ENCODE peak calls at places on chromosomes 11 and 22, in five cellular contexts. R is lower leg skin, O is esophagus muscularis mucosa, M is ovary, N is heart left ventricle. P is an unnamed sample.

GRCh38 chr11:130652671-130653335 is 204.4 kb downstream of the ADAMTS15 start:
- DNase-seq in R (peak; percentile 95), O (peak; percentile 94), M (no peak), N (peak; percentile 72), P (no peak)

GRCh38 chr11:19241260-19242183 is 777 bp upstream of the E2F8 start:
- DNase-seq in R (no peak), O (no peak), M (peak; percentile 27), N (peak; percentile 41), P (no peak)

GRCh38 chr11:76132268-76132667 is 74.0 kb downstream of the WNT11 start:
- DNase-seq in R (no peak), O (no peak), M (no peak), N (peak; percentile 36), P (no peak)

GRCh38 chr11:44623716-44624491 is 58.4 kb downstream of the CD82 start:
- DNase-seq in R (peak; percentile 84), O (peak; percentile 89), M (peak; percentile 30), N (no peak), P (no peak)

GRCh38 chr11:119422505-119423416 is at the start of gene THY1:
- DNase-seq in R (no peak), O (no peak), M (no peak), N (no peak), P (no peak)

GRCh38 chr11:31802990-31803812 is 7.9 kb downstream of the PAX6 start:
- DNase-seq in R (peak; percentile 61), O (peak; percentile 83), M (no peak), N (no peak), P (no peak)

GRCh38 chr11:84899740-84900139 is 727.4 kb downstream of the DLG2 start:
- DNase-seq in R (no peak), O (no peak), M (no peak), N (no peak), P (no peak)

GRCh38 chr11:19703211-19703610 is 9.4 kb upstream of the NAV2 start:
- DNase-seq in R (no peak), O (no peak), M (no peak), N (no peak), P (no peak)

GRCh38 chr11:125070699-125071254 is 7.7 kb downstream of the SLC37A2 start:
- DNase-seq in R (peak; percentile 93), O (peak; percentile 95), M (no peak), N (peak; percentile 79), P (no peak)

GRCh38 chr11:843818-844692 is 1.4 kb downstream of the TSPAN4 start:
- DNase-seq in R (peak; percentile 99), O (peak; percentile 99), M (peak; percentile 90), N (peak; percentile 96), P (no peak)

GRCh38 chr22:18156878-18157713 is 7.1 kb downstream of the USP18 start:
- DNase-seq in R (no peak), O (no peak), M (peak; percentile 51), N (peak; percentile 70), P (no peak)

GRCh38 chr22:38943181-38943580 is 14.2 kb upstream of the APOBEC3A start:
- DNase-seq in R (no peak), O (no peak), M (no peak), N (no peak), P (no peak)

GRCh38 chr11:44351898-44352498 is 42.1 kb upstream of the ALX4 start:
- DNase-seq in R (no peak), O (no peak), M (no peak), N (no peak), P (no peak)

GRCh38 chr11:3627291-3627690 is 14.5 kb downstream of the ART5 start:
- DNase-seq in R (no peak), O (no peak), M (no peak), N (no peak), P (no peak)

DNA sequence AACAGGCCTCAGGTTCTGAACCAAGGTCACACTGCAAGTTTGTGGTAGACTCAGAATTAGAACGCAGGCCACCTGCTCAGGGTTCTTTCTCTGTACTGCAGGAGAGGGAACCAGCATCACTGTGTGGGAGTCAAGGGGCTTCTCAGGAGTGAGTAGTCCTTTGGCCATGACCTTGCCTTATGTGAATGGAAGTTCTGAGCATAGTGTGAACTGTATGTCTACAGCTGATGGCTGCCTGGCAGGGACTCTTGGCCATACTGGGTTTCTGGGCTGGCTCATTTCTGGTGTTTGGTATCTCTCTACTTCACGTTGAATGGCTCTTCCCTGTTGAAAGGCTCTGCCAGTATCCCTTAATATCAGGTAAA is 40.1 kb upstream of the TUB start:
- DNase-seq in R (peak; percentile 39), O (no peak), M (no peak), N (no peak), P (no peak)
- TF ChIP-seq POLR2A in R (no peak), O (no peak), M (no peak), N (no peak), P (no peak)

GRCh38 chr11:74268451-74268850 is 43.0 kb downstream of the P4HA3 start:
- DNase-seq in R (no peak), O (no peak), M (no peak), N (no peak), P (no peak)
- TF ChIP-seq CTCF in R (no peak), O (no peak), M (no peak), N (no peak), P (no peak)

GRCh38 chr22:49827307-49827852 is 293 bp downstream of the BRD1 start:
- DNase-seq in R (no peak), O (no peak), M (no peak), N (no peak), P (no peak)
- TF ChIP-seq POLR2A in R (no peak), O (no peak), M (no peak), N (no peak), P (no peak)

GRCh38 chr11:121444508-121444907 is 7.6 kb upstream of the SORL1 start:
- DNase-seq in R (no peak), O (no peak), M (no peak), N (no peak), P (no peak)

GRCh38 chr11:121448431-121448941 is 3.6 kb upstream of the SORL1 start:
- DNase-seq in R (no peak), O (no peak), M (no peak), N (no peak), P (no peak)

GRCh38 chr11:121449123-121449522 is 3.0 kb upstream of the SORL1 start:
- DNase-seq in R (no peak), O (no peak), M (no peak), N (no peak), P (no peak)

GRCh38 chr11:121445071-121445768 is 6.9 kb upstream of the SORL1 start:
- DNase-seq in R (no peak), O (no peak), M (no peak), N (no peak), P (no peak)

GRCh38 chr11:121446752-121447156 is 5.4 kb upstream of the SORL1 start:
- DNase-seq in R (no peak), O (no peak), M (no peak), N (no peak), P (no peak)
- TF ChIP-seq CTCF in R (no peak), O (peak; percentile 4), M (no peak), N (no peak), P (no peak)

DNA sequence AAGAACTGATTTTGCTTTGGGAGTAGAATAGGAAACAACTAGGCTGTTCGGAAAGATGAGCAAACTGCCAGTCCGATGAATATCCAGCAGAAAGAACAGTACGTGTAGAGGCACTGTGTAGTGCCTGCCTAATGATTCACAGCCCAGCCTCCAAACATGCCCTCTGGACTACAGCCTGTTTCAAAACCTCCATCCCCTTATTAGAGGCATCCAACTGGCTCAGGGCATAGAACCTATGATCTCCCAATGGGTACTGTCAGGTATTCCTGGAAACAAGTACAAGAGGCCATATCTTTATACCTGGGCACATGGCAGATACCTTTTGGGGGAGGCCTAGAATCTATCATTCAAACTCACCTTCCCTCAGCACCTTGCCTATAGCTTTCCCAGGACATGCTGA is 4.9 kb downstream of the RRP8 start:
- DNase-seq in R (no peak), O (peak; percentile 60), M (no peak), N (no peak), P (no peak)
- TF ChIP-seq POLR2A in R (no peak), O (no peak), M (no peak), N (no peak), P (no peak)

GRCh38 chr11:132649277-132649676 is 883.0 kb downstream of the OPCML start:
- DNase-seq in R (no peak), O (peak; percentile 70), M (no peak), N (no peak), P (no peak)
- TF ChIP-seq CTCF in R (no peak), O (no peak), M (no peak), N (no peak), P (no peak)

GRCh38 chr22:22207845-22208564 is 36.6 kb upstream of the VPREB1 start:
- DNase-seq in R (peak; percentile 89), O (no peak), M (no peak), N (peak; percentile 61), P (no peak)
- TF ChIP-seq POLR2A in R (no peak), O (no peak), M (no peak), N (no peak), P (no peak)

GRCh38 chr11:118170892-118171273 is 5.6 kb downstream of the SCN2B start:
- DNase-seq in R (no peak), O (no peak), M (no peak), N (no peak), P (no peak)
- TF ChIP-seq CTCF in R (no peak), O (no peak), M (no peak), N (no peak), P (no peak)

P was measured in esophagus squamous epithelium.